ENCODE peak calls at places on chromosomes 16 and 17, in eight cellular contexts. One of them, this sample, is unnamed.

GRCh38 chr17:66344473-66344872 is 42.1 kb downstream of the PRKCA start:
- DNase-seq in transverse colon: no peak
- DNase-seq in heart left ventricle: no peak
- DNase-seq in ovary: no peak
- DNase-seq in HCT116: no peak
- DNase-seq in tibial nerve: no peak
- DNase-seq in IMR-90: no peak
- DNase-seq in uterus: no peak
- DNase-seq in this sample: no peak

GRCh38 chr16:49484454-49484853 is 110.8 kb downstream of the C16orf78 start:
- DNase-seq in transverse colon: peak; percentile 76
- DNase-seq in heart left ventricle: peak; percentile 77
- DNase-seq in ovary: peak; percentile 85
- DNase-seq in HCT116: no peak
- DNase-seq in tibial nerve: peak; percentile 63
- DNase-seq in IMR-90: no peak
- DNase-seq in uterus: peak; percentile 75
- DNase-seq in this sample: peak; percentile 75

GRCh38 chr16:87982491-87983415 is 31.5 kb downstream of the BANP start:
- DNase-seq in transverse colon: no peak
- DNase-seq in heart left ventricle: no peak
- DNase-seq in ovary: no peak
- DNase-seq in HCT116: no peak
- DNase-seq in tibial nerve: no peak
- DNase-seq in IMR-90: no peak
- DNase-seq in uterus: no peak
- DNase-seq in this sample: no peak

GRCh38 chr16:31071861-31072260 is 2.2 kb downstream of the ZNF668 start:
- DNase-seq in transverse colon: no peak
- DNase-seq in heart left ventricle: no peak
- DNase-seq in ovary: no peak
- DNase-seq in HCT116: no peak
- DNase-seq in tibial nerve: no peak
- DNase-seq in IMR-90: peak; percentile 94
- DNase-seq in uterus: no peak
- DNase-seq in this sample: no peak

GRCh38 chr16:84554627-84555328 is 50.3 kb upstream of the MEAK7 start:
- DNase-seq in transverse colon: no peak
- DNase-seq in heart left ventricle: no peak
- DNase-seq in ovary: no peak
- DNase-seq in HCT116: no peak
- DNase-seq in tibial nerve: no peak
- DNase-seq in IMR-90: no peak
- DNase-seq in uterus: no peak
- DNase-seq in this sample: no peak

GRCh38 chr16:50940275-50940854 is 198.5 kb downstream of the CYLD start:
- DNase-seq in transverse colon: no peak
- DNase-seq in heart left ventricle: no peak
- DNase-seq in ovary: no peak
- DNase-seq in HCT116: no peak
- DNase-seq in tibial nerve: no peak
- DNase-seq in IMR-90: no peak
- DNase-seq in uterus: no peak
- DNase-seq in this sample: no peak

GRCh38 chr17:31802502-31802901 is 56.5 kb downstream of the COPRS start:
- DNase-seq in transverse colon: no peak
- DNase-seq in heart left ventricle: peak; percentile 42
- DNase-seq in ovary: no peak
- DNase-seq in HCT116: peak; percentile 31
- DNase-seq in tibial nerve: no peak
- DNase-seq in IMR-90: no peak
- DNase-seq in uterus: no peak
- DNase-seq in this sample: no peak

GRCh38 chr16:75250809-75251279 is 580 bp downstream of the BCAR1 start:
- DNase-seq in transverse colon: peak; percentile 77
- DNase-seq in heart left ventricle: peak; percentile 46
- DNase-seq in ovary: peak; percentile 62
- DNase-seq in HCT116: no peak
- DNase-seq in tibial nerve: no peak
- DNase-seq in IMR-90: no peak
- DNase-seq in uterus: peak; percentile 35
- DNase-seq in this sample: no peak

GRCh38 chr16:29899516-29900101 is at the start of gene SEZ6L2:
- DNase-seq in transverse colon: peak; percentile 86
- DNase-seq in heart left ventricle: no peak
- DNase-seq in ovary: peak; percentile 46
- DNase-seq in HCT116: peak; percentile 90
- DNase-seq in tibial nerve: peak; percentile 51
- DNase-seq in IMR-90: peak; percentile 86
- DNase-seq in uterus: peak; percentile 62
- DNase-seq in this sample: no peak

GRCh38 chr16:4877298-4877685 is 30.0 kb downstream of the UBN1 start:
- DNase-seq in transverse colon: no peak
- DNase-seq in heart left ventricle: no peak
- DNase-seq in ovary: no peak
- DNase-seq in HCT116: no peak
- DNase-seq in tibial nerve: no peak
- DNase-seq in IMR-90: no peak
- DNase-seq in uterus: no peak
- DNase-seq in this sample: no peak

GRCh38 chr17:62319846-62320245 is 60.5 kb upstream of the EFCAB3 start:
- DNase-seq in transverse colon: no peak
- DNase-seq in heart left ventricle: no peak
- DNase-seq in ovary: no peak
- DNase-seq in HCT116: no peak
- DNase-seq in tibial nerve: no peak
- DNase-seq in IMR-90: no peak
- DNase-seq in uterus: no peak
- DNase-seq in this sample: no peak

GRCh38 chr17:43768382-43768781 is 9.8 kb upstream of the SOST start:
- DNase-seq in transverse colon: peak; percentile 59
- DNase-seq in heart left ventricle: peak; percentile 79
- DNase-seq in ovary: no peak
- DNase-seq in HCT116: no peak
- DNase-seq in tibial nerve: peak; percentile 49
- DNase-seq in IMR-90: no peak
- DNase-seq in uterus: peak; percentile 38
- DNase-seq in this sample: peak; percentile 53

DNA sequence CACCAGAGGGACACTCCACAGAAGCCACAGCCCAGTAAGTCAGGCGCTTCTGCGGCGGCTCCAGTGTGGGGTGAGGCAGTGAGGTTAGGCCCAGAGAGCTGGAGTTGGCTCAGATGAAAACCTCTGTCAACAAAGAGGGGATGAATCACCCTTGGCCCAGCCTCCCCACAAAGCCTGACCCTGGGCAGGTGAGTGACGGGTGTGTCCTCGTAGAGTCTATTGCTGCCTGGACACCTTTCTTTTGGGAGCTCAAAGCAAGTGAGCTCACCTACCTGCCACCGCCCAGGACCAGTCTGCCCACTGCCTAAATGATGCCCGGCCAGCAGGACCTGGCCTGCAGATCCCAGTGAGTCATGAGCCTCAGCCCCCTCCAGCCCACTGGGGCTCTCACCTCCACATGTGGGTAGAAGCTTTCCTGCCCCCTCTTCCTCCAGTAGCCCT is 24.9 kb upstream of the DBNDD1 start:
- DNase-seq in transverse colon: peak; percentile 74
- DNase-seq in heart left ventricle: no peak
- DNase-seq in ovary: no peak
- DNase-seq in HCT116: peak; percentile 44
- DNase-seq in tibial nerve: no peak
- DNase-seq in IMR-90: no peak
- DNase-seq in uterus: no peak
- DNase-seq in this sample: no peak
- H3K27ac ChIP-seq in transverse colon: no peak overlapping the region
- H3K27ac ChIP-seq in heart left ventricle: no peak overlapping the region
- H3K27ac ChIP-seq in ovary: no peak overlapping the region
- H3K27ac ChIP-seq in HCT116: peak overlapping the region; percentile 41
- H3K27ac ChIP-seq in tibial nerve: no peak overlapping the region
- H3K27ac ChIP-seq in IMR-90: no peak overlapping the region
- H3K27ac ChIP-seq in uterus: no peak overlapping the region
- H3K27ac ChIP-seq in this sample: no peak overlapping the region

DNA sequence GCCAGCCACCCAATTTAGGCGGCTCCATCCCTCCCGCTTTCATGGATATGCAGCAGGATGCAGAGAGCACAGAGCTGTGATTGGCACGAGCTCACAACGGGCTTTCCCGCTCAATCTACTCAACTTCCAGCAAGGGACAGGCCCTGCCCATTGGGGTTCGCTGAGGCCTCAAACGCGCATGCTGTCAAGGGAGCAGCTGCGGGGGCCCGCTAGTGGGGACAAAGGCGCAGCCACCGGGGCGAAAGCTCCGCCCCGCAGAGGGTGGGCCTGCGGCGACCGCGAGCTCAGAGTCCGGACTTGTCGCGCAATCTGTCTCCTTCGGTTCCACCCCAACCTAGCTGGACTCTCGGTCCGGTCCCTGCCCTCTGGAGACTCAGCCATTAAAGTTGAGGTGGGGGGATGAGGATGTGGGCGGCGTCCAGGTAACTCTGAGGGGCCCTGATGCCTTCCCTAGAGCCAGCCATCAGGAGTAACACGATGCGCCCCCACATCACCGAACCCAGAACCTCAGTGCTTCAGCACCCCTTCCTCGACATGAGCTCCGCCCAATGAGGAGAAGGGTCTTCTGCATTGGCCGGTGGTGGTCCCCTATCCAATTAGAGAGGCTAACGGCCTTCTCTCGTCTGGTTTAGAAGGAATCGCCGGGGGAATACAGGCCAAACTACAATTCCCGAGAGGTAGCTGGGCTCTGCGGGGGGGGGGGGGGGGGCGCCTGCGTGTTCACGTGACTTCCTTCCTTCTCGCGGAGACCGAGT is 489 bp upstream of the NFATC3 start:
- DNase-seq in transverse colon: peak; percentile 92
- DNase-seq in heart left ventricle: peak; percentile 92
- DNase-seq in ovary: peak; percentile 82
- DNase-seq in HCT116: no peak
- DNase-seq in tibial nerve: peak; percentile 72
- DNase-seq in IMR-90: peak; percentile 61
- DNase-seq in uterus: peak; percentile 86
- DNase-seq in this sample: peak; percentile 89
- TF ChIP-seq POLR2A in transverse colon: peak; percentile 64
- TF ChIP-seq POLR2A in heart left ventricle: peak; percentile 63
- TF ChIP-seq POLR2A in ovary: peak; percentile 44
- TF ChIP-seq POLR2A in HCT116: no peak
- TF ChIP-seq POLR2A in tibial nerve: peak; percentile 55
- TF ChIP-seq POLR2A in IMR-90: peak; percentile 16
- TF ChIP-seq POLR2A in uterus: peak; percentile 51
- TF ChIP-seq POLR2A in this sample: peak; percentile 55

DNA sequence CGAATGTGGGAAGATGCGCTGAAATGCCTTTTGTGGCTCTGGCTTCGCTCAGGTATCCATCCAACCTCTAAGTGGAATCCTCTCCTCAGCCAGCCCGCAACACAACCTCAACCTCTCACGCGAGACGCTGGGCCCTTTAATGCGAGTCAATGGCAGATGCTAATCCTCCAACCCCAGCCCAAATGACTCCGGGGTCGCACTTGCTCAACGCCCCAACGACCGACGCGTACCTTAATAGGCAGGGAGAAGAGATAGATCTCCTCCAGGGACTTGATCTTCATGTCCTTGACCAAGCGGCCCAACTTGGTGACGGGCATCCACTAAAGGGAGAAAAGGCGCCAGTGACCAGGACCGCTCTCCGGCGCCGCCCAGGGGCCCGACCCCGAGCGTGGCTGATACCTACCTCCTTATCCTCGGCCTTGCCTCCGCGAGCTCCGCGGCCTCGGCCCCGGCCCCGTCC is 550 bp downstream of the RPS2 start:
- DNase-seq in transverse colon: no peak
- DNase-seq in heart left ventricle: peak; percentile 58
- DNase-seq in ovary: no peak
- DNase-seq in HCT116: no peak
- DNase-seq in tibial nerve: no peak
- DNase-seq in IMR-90: no peak
- DNase-seq in uterus: no peak
- DNase-seq in this sample: peak; percentile 67
- TF ChIP-seq CTCF in transverse colon: no peak
- TF ChIP-seq CTCF in heart left ventricle: peak; percentile 44
- TF ChIP-seq CTCF in ovary: no peak
- TF ChIP-seq CTCF in HCT116: no peak
- TF ChIP-seq CTCF in tibial nerve: no peak
- TF ChIP-seq CTCF in IMR-90: peak; percentile 3
- TF ChIP-seq CTCF in uterus: no peak
- TF ChIP-seq CTCF in this sample: peak; percentile 30

GRCh38 chr17:14301279-14301760 is 439 bp downstream of the HS3ST3B1 start:
- DNase-seq in transverse colon: no peak
- DNase-seq in heart left ventricle: no peak
- DNase-seq in ovary: no peak
- DNase-seq in HCT116: no peak
- DNase-seq in tibial nerve: no peak
- DNase-seq in IMR-90: no peak
- DNase-seq in uterus: no peak
- DNase-seq in this sample: no peak

GRCh38 chr17:14300628-14301278 is at the start of gene HS3ST3B1:
- DNase-seq in transverse colon: peak; percentile 94
- DNase-seq in heart left ventricle: peak; percentile 99
- DNase-seq in ovary: peak; percentile 99
- DNase-seq in HCT116: peak; percentile 96
- DNase-seq in tibial nerve: peak; percentile 95
- DNase-seq in IMR-90: peak; percentile 100
- DNase-seq in uterus: peak; percentile 93
- DNase-seq in this sample: peak; percentile 99

GRCh38 chr17:14298221-14298994 is 2.5 kb upstream of the HS3ST3B1 start:
- DNase-seq in transverse colon: no peak
- DNase-seq in heart left ventricle: no peak
- DNase-seq in ovary: peak; percentile 37
- DNase-seq in HCT116: no peak
- DNase-seq in tibial nerve: no peak
- DNase-seq in IMR-90: no peak
- DNase-seq in uterus: no peak
- DNase-seq in this sample: no peak

GRCh38 chr17:14297161-14297851 is 3.6 kb upstream of the HS3ST3B1 start:
- DNase-seq in transverse colon: no peak
- DNase-seq in heart left ventricle: peak; percentile 40
- DNase-seq in ovary: peak; percentile 50
- DNase-seq in HCT116: no peak
- DNase-seq in tibial nerve: no peak
- DNase-seq in IMR-90: no peak
- DNase-seq in uterus: no peak
- DNase-seq in this sample: peak; percentile 51

DNA sequence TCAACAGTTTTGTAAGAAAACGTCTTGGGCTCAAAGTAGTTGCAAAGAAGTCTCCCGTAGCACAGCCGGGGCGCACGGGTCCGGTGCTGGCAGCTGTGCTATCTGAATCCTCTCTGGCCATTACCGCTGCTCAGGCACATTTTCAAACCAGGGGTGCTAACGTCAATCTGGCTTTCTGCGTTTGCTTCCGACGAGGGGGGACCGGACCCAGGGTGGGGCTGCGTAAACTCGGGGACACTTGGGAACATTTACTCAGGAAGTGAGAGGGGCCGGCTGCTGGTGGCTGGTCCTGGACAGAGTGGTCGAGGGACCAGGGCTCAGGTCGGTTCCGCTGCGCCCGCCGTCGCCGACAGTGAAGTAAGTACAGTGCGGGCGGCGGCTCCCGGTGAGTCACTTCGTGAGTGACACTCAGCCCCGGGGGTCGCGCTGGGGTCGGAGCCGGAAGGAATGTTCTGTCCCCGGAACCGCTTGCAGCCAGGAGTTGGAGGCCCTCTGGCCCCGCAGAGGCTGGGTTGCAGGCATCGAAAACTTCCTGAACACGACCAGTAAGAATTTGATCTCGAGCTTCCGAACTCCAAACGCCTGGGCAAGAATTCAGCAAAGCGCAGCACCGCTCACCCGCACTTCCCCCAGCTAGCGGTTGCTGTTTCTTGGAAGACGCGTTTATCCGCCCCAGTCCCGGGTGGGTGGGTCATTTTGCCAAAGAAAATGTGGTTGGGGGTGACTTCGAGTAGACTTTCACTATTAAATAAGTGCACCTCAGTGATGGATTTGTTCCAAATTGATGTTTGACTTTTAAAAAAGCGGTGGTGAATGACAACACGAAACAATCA is 1.4 kb upstream of the HS3ST3B1 start:
- DNase-seq in transverse colon: peak; percentile 16
- DNase-seq in heart left ventricle: peak; percentile 50
- DNase-seq in ovary: peak; percentile 60
- DNase-seq in HCT116: no peak
- DNase-seq in tibial nerve: no peak
- DNase-seq in IMR-90: no peak
- DNase-seq in uterus: no peak
- DNase-seq in this sample: peak; percentile 40
- H3K27ac ChIP-seq in transverse colon: peak overlapping the region; percentile 55
- H3K27ac ChIP-seq in heart left ventricle: peak overlapping the region; percentile 53
- H3K27ac ChIP-seq in ovary: peak overlapping the region; percentile 59
- H3K27ac ChIP-seq in HCT116: no peak overlapping the region
- H3K27ac ChIP-seq in tibial nerve: no peak overlapping the region
- H3K27ac ChIP-seq in IMR-90: peak overlapping the region; percentile 5
- H3K27ac ChIP-seq in uterus: peak overlapping the region; percentile 46
- H3K27ac ChIP-seq in this sample: peak overlapping the region; percentile 54

This sample was measured in Peyer's patch.